ENCODE peak calls at places on chromosomes 2 and 18, in four cellular contexts. One of them, this sample, is unnamed.

GRCh38 chr2:232400244-232401015 is 6.2 kb upstream of the ALPG start:
- DNase-seq in T1000: no peak
- DNase-seq in left cardiac atrium: no peak
- DNase-seq in T-helper 2 cell: no peak
- DNase-seq in this sample: no peak

GRCh38 chr2:168577885-168578284 is 121.8 kb downstream of the CERS6 start:
- DNase-seq in T1000: no peak
- DNase-seq in left cardiac atrium: no peak
- DNase-seq in T-helper 2 cell: no peak
- DNase-seq in this sample: no peak

GRCh38 chr2:224772494-224772893 is 56.3 kb upstream of the CCDC195 start:
- DNase-seq in left cardiac atrium: no peak
- DNase-seq in T-helper 2 cell: no peak
- DNase-seq in T1000: no peak
- DNase-seq in this sample: no peak

GRCh38 chr18:64002581-64002980 is 32.7 kb downstream of the SERPINB8 start:
- DNase-seq in left cardiac atrium: no peak
- DNase-seq in T1000: no peak
- DNase-seq in T-helper 2 cell: no peak
- DNase-seq in this sample: no peak

GRCh38 chr2:74514368-74515270 is at the start of gene TLX2:
- DNase-seq in T1000: no peak
- DNase-seq in T-helper 2 cell: no peak
- DNase-seq in left cardiac atrium: no peak
- DNase-seq in this sample: no peak

GRCh38 chr2:138395565-138396306 is 105.8 kb upstream of the SPOPL start:
- DNase-seq in left cardiac atrium: peak; percentile 60
- DNase-seq in T-helper 2 cell: no peak
- DNase-seq in T1000: peak; percentile 35
- DNase-seq in this sample: no peak

GRCh38 chr18:76697441-76697901 is 124.9 kb upstream of the ZNF236 start:
- DNase-seq in T-helper 2 cell: no peak
- DNase-seq in T1000: no peak
- DNase-seq in left cardiac atrium: peak; percentile 40
- DNase-seq in this sample: no peak

GRCh38 chr18:48139427-48140347 is 209.2 kb upstream of the SMAD2 start:
- DNase-seq in T1000: no peak
- DNase-seq in T-helper 2 cell: no peak
- DNase-seq in left cardiac atrium: peak; percentile 53
- DNase-seq in this sample: no peak

GRCh38 chr2:217106650-217107014 is 246.8 kb upstream of the TNP1 start:
- DNase-seq in T1000: no peak
- DNase-seq in T-helper 2 cell: no peak
- DNase-seq in left cardiac atrium: no peak
- DNase-seq in this sample: no peak

GRCh38 chr2:240298803-240299709 is 136.4 kb upstream of the GPC1 start:
- DNase-seq in T-helper 2 cell: no peak
- DNase-seq in T1000: no peak
- DNase-seq in left cardiac atrium: no peak
- DNase-seq in this sample: no peak

GRCh38 chr2:231621051-231621879 is 28.6 kb downstream of the TEX44 start:
- DNase-seq in T1000: no peak
- DNase-seq in left cardiac atrium: peak; percentile 39
- DNase-seq in T-helper 2 cell: no peak
- DNase-seq in this sample: no peak

GRCh38 chr2:65435625-65436168 is 3.3 kb upstream of the SPRED2 start:
- DNase-seq in T1000: peak; percentile 84
- DNase-seq in left cardiac atrium: peak; percentile 90
- DNase-seq in T-helper 2 cell: peak; percentile 29
- DNase-seq in this sample: peak; percentile 8

GRCh38 chr18:79918089-79919011 is 33.1 kb downstream of the SLC66A2 start:
- DNase-seq in left cardiac atrium: no peak
- DNase-seq in T-helper 2 cell: no peak
- DNase-seq in T1000: no peak
- DNase-seq in this sample: no peak

GRCh38 chr2:44075536-44075935 is 79.7 kb upstream of the LRPPRC start:
- DNase-seq in left cardiac atrium: no peak
- DNase-seq in T1000: no peak
- DNase-seq in T-helper 2 cell: no peak
- DNase-seq in this sample: no peak

GRCh38 chr18:27110319-27110718 is 74.8 kb downstream of the CHST9 start:
- DNase-seq in T1000: no peak
- DNase-seq in T-helper 2 cell: no peak
- DNase-seq in left cardiac atrium: no peak
- DNase-seq in this sample: no peak

GRCh38 chr2:120788349-120788700 is 52.7 kb downstream of the GLI2 start:
- DNase-seq in left cardiac atrium: no peak
- DNase-seq in T-helper 2 cell: no peak
- DNase-seq in T1000: no peak
- DNase-seq in this sample: no peak

GRCh38 chr18:50738103-50738757 is 81.6 kb downstream of the MRO start:
- DNase-seq in T1000: no peak
- DNase-seq in T-helper 2 cell: no peak
- DNase-seq in left cardiac atrium: no peak
- DNase-seq in this sample: no peak

GRCh38 chr2:1704606-1705556 is 39.4 kb downstream of the PXDN start:
- DNase-seq in left cardiac atrium: no peak
- DNase-seq in T1000: no peak
- DNase-seq in T-helper 2 cell: no peak
- DNase-seq in this sample: no peak

GRCh38 chr2:130852521-130853115 is 15.9 kb downstream of the ARHGEF4 start:
- DNase-seq in T-helper 2 cell: no peak
- DNase-seq in left cardiac atrium: no peak
- DNase-seq in T1000: no peak
- DNase-seq in this sample: no peak

GRCh38 chr2:63984606-63985359 is 34.4 kb downstream of the VPS54 start:
- DNase-seq in T-helper 2 cell: no peak
- DNase-seq in left cardiac atrium: no peak
- DNase-seq in T1000: no peak
- DNase-seq in this sample: no peak

GRCh38 chr18:45448871-45449270 is 166.4 kb upstream of the SLC14A2 start:
- DNase-seq in T1000: no peak
- DNase-seq in T-helper 2 cell: no peak
- DNase-seq in left cardiac atrium: no peak
- DNase-seq in this sample: no peak

GRCh38 chr2:23533014-23533730 is 148.2 kb downstream of the KLHL29 start:
- DNase-seq in left cardiac atrium: no peak
- DNase-seq in T1000: no peak
- DNase-seq in T-helper 2 cell: no peak
- DNase-seq in this sample: no peak

GRCh38 chr2:23705771-23706612 is 220.9 kb downstream of the ATAD2B start:
- DNase-seq in T1000: no peak
- DNase-seq in left cardiac atrium: no peak
- DNase-seq in T-helper 2 cell: no peak
- DNase-seq in this sample: no peak